ENCODE peak calls at places on chromosomes 6 and 20, in seven cellular contexts. One of them, this sample, is unnamed.

GRCh38 chr20:62381202-62381797 is 5.6 kb upstream of the RPS21 start:
- DNase-seq in psoas muscle: no peak
- DNase-seq in astrocyte of the spinal cord: no peak
- DNase-seq in CD4-positive, alpha-beta T cell: no peak
- DNase-seq in upper lobe of right lung: no peak
- DNase-seq in fibroblast of lung: no peak
- DNase-seq in HepG2: no peak
- DNase-seq in this sample: no peak

GRCh38 chr6:22326500-22326899 is 29.7 kb upstream of the PRL start:
- DNase-seq in psoas muscle: no peak
- DNase-seq in astrocyte of the spinal cord: no peak
- DNase-seq in CD4-positive, alpha-beta T cell: no peak
- DNase-seq in upper lobe of right lung: no peak
- DNase-seq in fibroblast of lung: no peak
- DNase-seq in HepG2: no peak
- DNase-seq in this sample: no peak

GRCh38 chr20:13953227-13953626 is 37.2 kb downstream of the SEL1L2 start:
- DNase-seq in psoas muscle: no peak
- DNase-seq in astrocyte of the spinal cord: no peak
- DNase-seq in CD4-positive, alpha-beta T cell: no peak
- DNase-seq in upper lobe of right lung: no peak
- DNase-seq in fibroblast of lung: no peak
- DNase-seq in HepG2: peak
- DNase-seq in this sample: no peak

GRCh38 chr6:83908813-83909212 is 49.3 kb downstream of the CYB5R4 start:
- DNase-seq in psoas muscle: no peak
- DNase-seq in astrocyte of the spinal cord: peak
- DNase-seq in CD4-positive, alpha-beta T cell: no peak
- DNase-seq in upper lobe of right lung: no peak
- DNase-seq in fibroblast of lung: no peak
- DNase-seq in HepG2: no peak
- DNase-seq in this sample: no peak

GRCh38 chr6:686528-686927 is 6.4 kb downstream of the EXOC2 start:
- DNase-seq in psoas muscle: no peak
- DNase-seq in astrocyte of the spinal cord: no peak
- DNase-seq in CD4-positive, alpha-beta T cell: no peak
- DNase-seq in upper lobe of right lung: no peak
- DNase-seq in fibroblast of lung: peak
- DNase-seq in HepG2: peak
- DNase-seq in this sample: no peak

GRCh38 chr6:144582939-144583613 is 297.9 kb downstream of the UTRN start:
- DNase-seq in psoas muscle: peak
- DNase-seq in astrocyte of the spinal cord: peak
- DNase-seq in CD4-positive, alpha-beta T cell: peak
- DNase-seq in upper lobe of right lung: peak
- DNase-seq in fibroblast of lung: no peak
- DNase-seq in HepG2: no peak
- DNase-seq in this sample: no peak

GRCh38 chr6:168864541-168865495 is 388.8 kb downstream of the THBS2 start:
- DNase-seq in psoas muscle: no peak
- DNase-seq in astrocyte of the spinal cord: no peak
- DNase-seq in CD4-positive, alpha-beta T cell: no peak
- DNase-seq in upper lobe of right lung: no peak
- DNase-seq in fibroblast of lung: no peak
- DNase-seq in HepG2: no peak
- DNase-seq in this sample: peak

GRCh38 chr6:7243188-7243942 is 69.6 kb downstream of the SSR1 start:
- DNase-seq in psoas muscle: no peak
- DNase-seq in astrocyte of the spinal cord: peak
- DNase-seq in CD4-positive, alpha-beta T cell: peak
- DNase-seq in upper lobe of right lung: no peak
- DNase-seq in fibroblast of lung: peak
- DNase-seq in HepG2: peak
- DNase-seq in this sample: no peak

GRCh38 chr6:4459981-4460380 is 316.2 kb upstream of the CDYL start:
- DNase-seq in psoas muscle: no peak
- DNase-seq in astrocyte of the spinal cord: no peak
- DNase-seq in CD4-positive, alpha-beta T cell: no peak
- DNase-seq in upper lobe of right lung: no peak
- DNase-seq in fibroblast of lung: no peak
- DNase-seq in HepG2: no peak
- DNase-seq in this sample: no peak

GRCh38 chr6:134532694-134533624 is 215.0 kb upstream of the SGK1 start:
- DNase-seq in psoas muscle: no peak
- DNase-seq in astrocyte of the spinal cord: no peak
- DNase-seq in CD4-positive, alpha-beta T cell: no peak
- DNase-seq in upper lobe of right lung: no peak
- DNase-seq in fibroblast of lung: no peak
- DNase-seq in HepG2: no peak
- DNase-seq in this sample: no peak

GRCh38 chr6:100217225-100217624 is 223.2 kb upstream of the MCHR2 start:
- DNase-seq in psoas muscle: no peak
- DNase-seq in astrocyte of the spinal cord: no peak
- DNase-seq in CD4-positive, alpha-beta T cell: no peak
- DNase-seq in upper lobe of right lung: no peak
- DNase-seq in fibroblast of lung: no peak
- DNase-seq in HepG2: no peak
- DNase-seq in this sample: no peak

GRCh38 chr6:167676666-167677421 is 149.9 kb upstream of the AFDN start:
- DNase-seq in psoas muscle: no peak
- DNase-seq in astrocyte of the spinal cord: no peak
- DNase-seq in CD4-positive, alpha-beta T cell: no peak
- DNase-seq in upper lobe of right lung: peak
- DNase-seq in fibroblast of lung: no peak
- DNase-seq in HepG2: peak
- DNase-seq in this sample: no peak

GRCh38 chr20:59269396-59270025 is 30.9 kb upstream of the EDN3 start:
- DNase-seq in psoas muscle: no peak
- DNase-seq in astrocyte of the spinal cord: no peak
- DNase-seq in CD4-positive, alpha-beta T cell: no peak
- DNase-seq in upper lobe of right lung: no peak
- DNase-seq in fibroblast of lung: no peak
- DNase-seq in HepG2: no peak
- DNase-seq in this sample: no peak

GRCh38 chr20:63915471-63915870 is 20.5 kb downstream of the DNAJC5 start:
- DNase-seq in psoas muscle: no peak
- DNase-seq in astrocyte of the spinal cord: no peak
- DNase-seq in CD4-positive, alpha-beta T cell: no peak
- DNase-seq in upper lobe of right lung: no peak
- DNase-seq in fibroblast of lung: no peak
- DNase-seq in HepG2: no peak
- DNase-seq in this sample: no peak

GRCh38 chr20:37526839-37527637 is 638 bp downstream of the BLCAP start:
- DNase-seq in psoas muscle: peak
- DNase-seq in astrocyte of the spinal cord: no peak
- DNase-seq in CD4-positive, alpha-beta T cell: no peak
- DNase-seq in upper lobe of right lung: peak
- DNase-seq in fibroblast of lung: peak
- DNase-seq in HepG2: no peak
- DNase-seq in this sample: peak

GRCh38 chr6:106869203-106869602 is 105.3 kb downstream of the CD24 start:
- DNase-seq in psoas muscle: no peak
- DNase-seq in astrocyte of the spinal cord: no peak
- DNase-seq in CD4-positive, alpha-beta T cell: no peak
- DNase-seq in upper lobe of right lung: no peak
- DNase-seq in fibroblast of lung: no peak
- DNase-seq in HepG2: no peak
- DNase-seq in this sample: no peak

GRCh38 chr6:91498576-91498975 is 911.7 kb upstream of the MAP3K7 start:
- DNase-seq in psoas muscle: no peak
- DNase-seq in astrocyte of the spinal cord: no peak
- DNase-seq in CD4-positive, alpha-beta T cell: no peak
- DNase-seq in upper lobe of right lung: no peak
- DNase-seq in fibroblast of lung: no peak
- DNase-seq in HepG2: no peak
- DNase-seq in this sample: no peak

GRCh38 chr6:26126394-26127221 is 39.4 kb downstream of the HFE start:
- DNase-seq in psoas muscle: no peak
- DNase-seq in astrocyte of the spinal cord: no peak
- DNase-seq in CD4-positive, alpha-beta T cell: no peak
- DNase-seq in upper lobe of right lung: no peak
- DNase-seq in fibroblast of lung: peak
- DNase-seq in HepG2: no peak
- DNase-seq in this sample: no peak

GRCh38 chr6:79586548-79586947 is 44.6 kb upstream of the SH3BGRL2 start:
- DNase-seq in psoas muscle: no peak
- DNase-seq in astrocyte of the spinal cord: peak
- DNase-seq in CD4-positive, alpha-beta T cell: no peak
- DNase-seq in upper lobe of right lung: no peak
- DNase-seq in fibroblast of lung: peak
- DNase-seq in HepG2: peak
- DNase-seq in this sample: no peak

GRCh38 chr20:21503345-21503744 is 10.5 kb downstream of the NKX2-2 start:
- DNase-seq in psoas muscle: no peak
- DNase-seq in astrocyte of the spinal cord: peak
- DNase-seq in CD4-positive, alpha-beta T cell: no peak
- DNase-seq in upper lobe of right lung: no peak
- DNase-seq in fibroblast of lung: no peak
- DNase-seq in HepG2: no peak
- DNase-seq in this sample: no peak

GRCh38 chr20:8935878-8936277 is 133.0 kb upstream of the PLCB4 start:
- DNase-seq in psoas muscle: peak
- DNase-seq in astrocyte of the spinal cord: no peak
- DNase-seq in CD4-positive, alpha-beta T cell: no peak
- DNase-seq in upper lobe of right lung: no peak
- DNase-seq in fibroblast of lung: no peak
- DNase-seq in HepG2: no peak
- DNase-seq in this sample: no peak
- TF ChIP-seq CTCF in psoas muscle: no peak
- TF ChIP-seq CTCF in astrocyte of the spinal cord: no peak
- TF ChIP-seq CTCF in CD4-positive, alpha-beta T cell: no peak
- TF ChIP-seq CTCF in upper lobe of right lung: no peak
- TF ChIP-seq CTCF in fibroblast of lung: no peak
- TF ChIP-seq CTCF in HepG2: no peak
- TF ChIP-seq CTCF in this sample: no peak

DNA sequence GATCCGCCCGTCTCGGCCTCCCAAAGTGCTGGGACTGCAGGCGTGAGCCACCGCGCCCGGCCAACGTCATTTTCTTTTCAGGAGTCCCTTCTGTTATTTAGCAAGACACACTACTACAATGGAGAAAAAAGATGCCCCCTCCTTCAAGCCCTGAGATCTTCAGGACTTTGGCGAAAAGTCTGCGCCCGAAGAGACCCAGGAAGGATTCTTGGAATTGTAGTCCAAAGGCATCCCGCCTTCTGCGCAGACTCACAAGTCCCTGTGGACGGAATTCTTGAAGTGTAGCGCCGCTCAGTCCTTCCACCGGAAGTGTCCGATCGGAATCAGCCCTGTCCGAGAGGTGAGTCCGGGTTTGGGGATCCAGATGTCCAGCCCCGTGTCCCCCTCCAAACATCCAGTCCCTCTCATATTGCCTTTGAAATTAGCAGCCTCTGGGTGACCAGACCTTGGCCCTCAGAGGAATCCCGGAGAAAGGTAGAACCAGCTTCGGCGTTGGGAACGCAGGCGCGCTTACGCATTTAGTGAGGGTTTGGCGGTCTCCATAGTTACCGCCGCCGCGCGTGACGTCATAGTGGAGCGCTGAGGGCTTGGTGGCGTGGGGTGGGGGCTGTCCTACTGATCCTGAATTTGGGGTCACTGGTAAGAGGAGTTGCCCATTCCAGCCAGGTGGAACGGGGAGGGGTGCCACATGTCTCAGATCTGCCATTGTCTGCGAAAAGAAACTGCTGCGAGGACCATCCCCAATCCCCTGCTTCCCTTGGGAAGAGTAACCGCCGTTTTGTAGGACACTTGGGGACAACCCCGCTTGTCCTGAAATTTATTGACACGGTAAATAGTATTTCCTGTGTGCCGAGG is 490 bp downstream of the ZNF165 start:
- DNase-seq in psoas muscle: peak
- DNase-seq in astrocyte of the spinal cord: peak
- DNase-seq in CD4-positive, alpha-beta T cell: peak
- DNase-seq in upper lobe of right lung: peak
- DNase-seq in fibroblast of lung: peak
- DNase-seq in HepG2: peak
- DNase-seq in this sample: peak
- TF ChIP-seq CTCF in psoas muscle: no peak
- TF ChIP-seq CTCF in astrocyte of the spinal cord: no peak
- TF ChIP-seq CTCF in CD4-positive, alpha-beta T cell: no peak
- TF ChIP-seq CTCF in upper lobe of right lung: no peak
- TF ChIP-seq CTCF in fibroblast of lung: no peak
- TF ChIP-seq CTCF in HepG2: peak
- TF ChIP-seq CTCF in this sample: no peak

GRCh38 chr6:57069920-57070331 is 20.1 kb upstream of the ZNF451 start:
- DNase-seq in psoas muscle: no peak
- DNase-seq in astrocyte of the spinal cord: no peak
- DNase-seq in CD4-positive, alpha-beta T cell: no peak
- DNase-seq in upper lobe of right lung: no peak
- DNase-seq in fibroblast of lung: no peak
- DNase-seq in HepG2: no peak
- DNase-seq in this sample: no peak

GRCh38 chr6:57072108-57072507 is 17.9 kb upstream of the ZNF451 start:
- DNase-seq in psoas muscle: no peak
- DNase-seq in astrocyte of the spinal cord: no peak
- DNase-seq in CD4-positive, alpha-beta T cell: no peak
- DNase-seq in upper lobe of right lung: no peak
- DNase-seq in fibroblast of lung: no peak
- DNase-seq in HepG2: no peak
- DNase-seq in this sample: no peak

GRCh38 chr6:57074383-57074782 is 15.6 kb upstream of the ZNF451 start:
- DNase-seq in psoas muscle: no peak
- DNase-seq in astrocyte of the spinal cord: no peak
- DNase-seq in CD4-positive, alpha-beta T cell: no peak
- DNase-seq in upper lobe of right lung: no peak
- DNase-seq in fibroblast of lung: no peak
- DNase-seq in HepG2: no peak
- DNase-seq in this sample: no peak

GRCh38 chr6:57078808-57079207 is 11.2 kb upstream of the ZNF451 start:
- DNase-seq in psoas muscle: no peak
- DNase-seq in astrocyte of the spinal cord: no peak
- DNase-seq in CD4-positive, alpha-beta T cell: no peak
- DNase-seq in upper lobe of right lung: no peak
- DNase-seq in fibroblast of lung: no peak
- DNase-seq in HepG2: no peak
- DNase-seq in this sample: no peak

GRCh38 chr6:57075092-57075491 is 14.9 kb upstream of the ZNF451 start:
- DNase-seq in psoas muscle: no peak
- DNase-seq in astrocyte of the spinal cord: no peak
- DNase-seq in CD4-positive, alpha-beta T cell: no peak
- DNase-seq in upper lobe of right lung: no peak
- DNase-seq in fibroblast of lung: no peak
- DNase-seq in HepG2: no peak
- DNase-seq in this sample: no peak
- TF ChIP-seq CTCF in psoas muscle: no peak
- TF ChIP-seq CTCF in astrocyte of the spinal cord: no peak
- TF ChIP-seq CTCF in CD4-positive, alpha-beta T cell: no peak
- TF ChIP-seq CTCF in upper lobe of right lung: no peak
- TF ChIP-seq CTCF in fibroblast of lung: no peak
- TF ChIP-seq CTCF in HepG2: no peak
- TF ChIP-seq CTCF in this sample: no peak

DNA sequence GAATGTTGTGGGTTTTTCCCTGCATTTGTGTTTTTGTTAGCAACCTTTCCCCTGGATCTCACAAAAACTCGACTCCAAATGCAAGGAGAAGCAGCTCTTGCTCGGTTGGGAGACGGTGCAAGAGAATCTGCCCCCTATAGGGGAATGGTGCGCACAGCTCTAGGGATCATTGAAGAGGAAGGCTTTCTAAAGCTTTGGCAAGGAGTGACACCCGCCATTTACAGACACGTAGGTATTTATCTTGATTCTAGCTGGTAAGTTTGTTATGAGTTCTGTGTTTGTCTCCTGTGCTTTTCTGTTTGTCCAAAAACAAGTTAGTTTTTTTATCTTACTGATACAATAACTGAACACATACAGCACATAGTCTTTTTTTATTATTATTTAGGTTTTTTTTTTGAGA is 3.0 kb downstream of the SLC25A27 start:
- DNase-seq in psoas muscle: no peak
- DNase-seq in astrocyte of the spinal cord: no peak
- DNase-seq in CD4-positive, alpha-beta T cell: no peak
- DNase-seq in upper lobe of right lung: no peak
- DNase-seq in fibroblast of lung: no peak
- DNase-seq in HepG2: peak
- DNase-seq in this sample: no peak
- TF ChIP-seq CTCF in psoas muscle: peak
- TF ChIP-seq CTCF in astrocyte of the spinal cord: peak
- TF ChIP-seq CTCF in CD4-positive, alpha-beta T cell: no peak
- TF ChIP-seq CTCF in upper lobe of right lung: peak
- TF ChIP-seq CTCF in fibroblast of lung: peak
- TF ChIP-seq CTCF in HepG2: peak
- TF ChIP-seq CTCF in this sample: no peak

This sample was measured in lower leg skin.